ENCODE peak calls at places on chromosomes 4 and X, in six cellular contexts. C is heart left ventricle, G is aorta, W is right lobe of liver, Q is GM23338, J is HL-60. X is an unnamed sample.

GRCh38 chr4:47488706-47489105 is 3.6 kb downstream of the ATP10D start:
- DNase-seq in C (no peak), G (no peak), W (no peak), Q (no peak), J (no peak), X (no peak)

GRCh38 chr4:69485130-69485529 is 10.6 kb downstream of the UGT2B4 start:
- DNase-seq in C (no peak), G (no peak), W (no peak), Q (no peak), J (no peak), X (no peak)

GRCh38 chrX:147226801-147227200 is 412.3 kb upstream of the CXorf51A start:
- DNase-seq in C (no peak), G (no peak), W (no peak), Q (no peak), J (no peak), X (no peak)

GRCh38 chr4:146255874-146256273 is 41.5 kb downstream of the REELD1 start:
- DNase-seq in C (no peak), G (no peak), W (no peak), Q (no peak), J (no peak), X (no peak)

GRCh38 chrX:40245411-40246140 is 147.8 kb upstream of the BCOR start:
- DNase-seq in C (no peak), G (no peak), W (no peak), Q (no peak), J (no peak), X (no peak)

GRCh38 chr4:101615652-101616051 is 174.9 kb upstream of the BANK1 start:
- DNase-seq in C (no peak), G (no peak), W (no peak), Q (no peak), J (no peak), X (no peak)

GRCh38 chr4:45621926-45622325 is 501.9 kb downstream of the GABRG1 start:
- DNase-seq in C (no peak), G (no peak), W (no peak), Q (no peak), J (no peak), X (no peak)

GRCh38 chr4:169621754-169622481 is 1.5 kb downstream of the CLCN3 start:
- DNase-seq in C (no peak), G (no peak), W (no peak), Q (no peak), J (peak), X (no peak)

GRCh38 chr4:172985552-172985951 is 183.1 kb upstream of the GALNT7 start:
- DNase-seq in C (no peak), G (no peak), W (no peak), Q (no peak), J (no peak), X (no peak)

GRCh38 chr4:52712991-52713275 is 38.3 kb downstream of the ERVMER34-1 start:
- DNase-seq in C (no peak), G (no peak), W (no peak), Q (no peak), J (no peak), X (no peak)

GRCh38 chr4:74503580-74503979 is 58.6 kb downstream of the AREG start:
- DNase-seq in C (no peak), G (no peak), W (no peak), Q (no peak), J (no peak), X (no peak)

GRCh38 chrX:153651540-153652079 is 4.6 kb downstream of the DUSP9 start:
- DNase-seq in C (no peak), G (no peak), W (peak), Q (peak), J (peak), X (no peak)

GRCh38 chr4:109419679-109420078 is 13.9 kb upstream of the SEC24B start:
- DNase-seq in C (no peak), G (no peak), W (no peak), Q (peak), J (no peak), X (no peak)

GRCh38 chr4:7655549-7656243 is 221.0 kb upstream of the PSAPL1 start:
- DNase-seq in C (no peak), G (peak), W (peak), Q (no peak), J (no peak), X (peak)

GRCh38 chr4:7715251-7716014 is 224.2 kb downstream of the AFAP1 start:
- DNase-seq in C (no peak), G (no peak), W (no peak), Q (no peak), J (no peak), X (no peak)

GRCh38 chr4:171203425-171203824 is 609.8 kb upstream of the GALNTL6 start:
- DNase-seq in C (no peak), G (no peak), W (no peak), Q (no peak), J (no peak), X (no peak)

GRCh38 chrX:14073561-14073960 is 43.9 kb upstream of the GEMIN8 start:
- DNase-seq in C (no peak), G (no peak), W (no peak), Q (no peak), J (no peak), X (no peak)

GRCh38 chrX:31266172-31267076 is 194.6 kb upstream of the FTHL17 start:
- DNase-seq in C (peak), G (peak), W (peak), Q (peak), J (no peak), X (peak)

GRCh38 chrX:10158279-10158939 is 1.6 kb downstream of the CLCN4 start:
- DNase-seq in C (peak), G (peak), W (no peak), Q (peak), J (no peak), X (no peak)

GRCh38 chr4:85495621-85496020 is 20.7 kb downstream of the ARHGAP24 start:
- DNase-seq in C (no peak), G (no peak), W (no peak), Q (no peak), J (no peak), X (no peak)

GRCh38 chr4:85498068-85498733 is 23.3 kb downstream of the ARHGAP24 start:
- DNase-seq in C (peak), G (no peak), W (peak), Q (no peak), J (peak), X (peak)

GRCh38 chr4:85496146-85496849 is 21.3 kb downstream of the ARHGAP24 start:
- DNase-seq in C (no peak), G (no peak), W (no peak), Q (no peak), J (no peak), X (no peak)

GRCh38 chr4:85499573-85499972 is 24.6 kb downstream of the ARHGAP24 start:
- DNase-seq in C (no peak), G (no peak), W (no peak), Q (no peak), J (no peak), X (no peak)

DNA sequence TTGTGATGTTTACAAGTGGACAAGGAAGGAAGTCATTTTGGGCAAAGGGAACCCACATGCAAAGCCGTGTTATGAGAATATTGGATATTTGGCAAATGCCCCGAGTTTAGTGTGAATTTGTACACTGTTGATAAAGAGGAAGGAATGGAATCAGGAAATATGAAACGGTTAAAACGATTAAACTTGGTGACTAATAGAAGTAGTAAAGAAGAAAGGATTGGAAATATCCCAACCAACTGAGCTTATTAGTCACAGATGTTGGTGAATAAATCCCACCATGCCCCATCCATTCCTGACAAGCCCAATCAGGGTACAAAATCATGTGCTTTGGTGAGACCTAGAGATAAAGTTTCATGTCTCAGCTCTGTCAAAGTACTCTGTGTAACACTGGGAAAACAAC is 22.0 kb downstream of the ARHGAP24 start:
- DNase-seq in C (no peak), G (no peak), W (no peak), Q (no peak), J (no peak), X (no peak)
- H3K27ac ChIP-seq in C (no peak), G (no peak), W (no peak), Q (no peak), J (no peak), X (no peak)

GRCh38 chrX:97622111-97622510 is 738.4 kb downstream of the RPA4 start:
- DNase-seq in C (no peak), G (no peak), W (no peak), Q (no peak), J (no peak), X (no peak)

DNA sequence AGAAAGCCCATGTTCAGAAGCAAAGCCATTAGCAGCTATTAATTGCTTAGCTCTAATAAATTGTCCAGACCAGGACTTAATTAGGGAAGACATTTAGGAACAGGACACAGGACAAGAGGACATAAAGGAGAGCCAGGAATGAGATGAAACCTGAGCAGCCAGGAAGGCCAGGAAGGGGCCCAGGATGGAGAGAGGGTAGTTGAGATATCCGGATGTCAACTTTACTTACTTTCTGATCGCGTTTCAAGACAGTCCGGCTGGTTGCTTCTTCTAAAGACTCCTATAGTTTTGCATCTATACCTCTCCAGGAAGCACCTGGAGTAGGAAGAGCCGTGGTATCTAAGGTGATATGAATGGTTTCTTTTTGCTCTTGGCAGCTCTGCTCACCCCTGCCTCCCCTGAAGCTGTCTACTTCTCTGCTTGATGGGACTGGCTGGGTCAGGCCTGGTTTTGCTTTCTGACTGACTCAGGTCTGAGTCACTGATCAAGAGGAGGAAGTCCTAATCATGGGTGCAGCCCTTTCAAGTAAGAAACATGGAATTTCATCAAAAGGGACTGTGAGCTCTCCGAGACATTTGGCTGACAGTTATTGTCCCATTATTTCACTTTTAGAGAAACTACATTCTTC is 733.3 kb downstream of the RPA4 start:
- DNase-seq in C (no peak), G (no peak), W (no peak), Q (no peak), J (no peak), X (no peak)
- H3K4me3 ChIP-seq in C (no peak), G (no peak), W (no peak), Q (no peak), J (no peak), X (no peak)

GRCh38 chr4:40995850-40996249 is 218.5 kb downstream of the APBB2 start:
- DNase-seq in C (no peak), G (no peak), W (no peak), Q (no peak), J (no peak), X (no peak)
- H3K27ac ChIP-seq in C (no peak), G (no peak), W (no peak), Q (no peak), J (no peak), X (no peak)

GRCh38 chr4:148090503-148091476 is 351.4 kb downstream of the NR3C2 start:
- DNase-seq in C (no peak), G (no peak), W (no peak), Q (no peak), J (no peak), X (no peak)

GRCh38 chr4:148091896-148092295 is 350.3 kb downstream of the NR3C2 start:
- DNase-seq in C (no peak), G (no peak), W (no peak), Q (no peak), J (no peak), X (no peak)

GRCh38 chr4:148089624-148090023 is 352.6 kb downstream of the NR3C2 start:
- DNase-seq in C (no peak), G (no peak), W (no peak), Q (no peak), J (no peak), X (no peak)

GRCh38 chr4:148092316-148093014 is 349.7 kb downstream of the NR3C2 start:
- DNase-seq in C (no peak), G (no peak), W (no peak), Q (no peak), J (no peak), X (no peak)

GRCh38 chr4:148090029-148090428 is 352.2 kb downstream of the NR3C2 start:
- DNase-seq in C (no peak), G (no peak), W (no peak), Q (no peak), J (no peak), X (no peak)
- H3K4me3 ChIP-seq in C (no peak), G (no peak), W (no peak), Q (no peak), J (no peak), X (no peak)

GRCh38 chr4:3198906-3199305 is 50.1 kb upstream of the MSANTD1 start:
- DNase-seq in C (no peak), G (peak), W (no peak), Q (no peak), J (no peak), X (no peak)
- H3K27ac ChIP-seq in C (no peak), G (no peak), W (no peak), Q (no peak), J (no peak), X (no peak)

DNA sequence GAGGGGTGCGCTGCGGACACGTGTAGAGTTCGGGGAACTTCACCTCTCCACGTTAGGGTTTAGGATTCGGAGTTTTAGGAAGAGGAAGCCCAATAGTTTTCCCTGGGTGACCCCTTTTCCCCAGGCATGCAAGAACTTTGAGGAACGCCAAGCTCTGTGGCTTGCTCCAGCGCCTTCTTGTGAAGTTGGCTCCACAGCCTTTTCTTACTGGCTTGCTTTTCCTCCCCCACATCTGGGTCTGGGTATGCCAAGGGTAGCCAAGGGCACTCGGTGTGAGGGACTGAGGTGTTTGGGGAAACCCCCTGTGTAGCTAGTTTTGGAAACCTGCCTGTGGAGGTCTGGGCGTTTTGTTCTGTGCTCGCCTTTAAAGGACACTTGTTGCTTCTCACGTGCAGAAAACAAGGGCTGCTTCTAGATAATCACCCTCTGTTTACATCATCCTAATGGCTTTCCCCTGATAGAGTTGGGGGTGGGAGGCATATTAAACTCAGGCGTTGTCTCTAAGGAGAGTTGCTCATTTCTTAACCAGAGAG is 746 bp downstream of the EDNRA start:
- DNase-seq in C (no peak), G (no peak), W (no peak), Q (peak), J (no peak), X (no peak)
- H3K4me3 ChIP-seq in C (peak), G (peak), W (peak), Q (peak), J (no peak), X (peak)

GRCh38 chr4:3389186-3389878 is 52.4 kb upstream of the HGFAC start:
- DNase-seq in C (no peak), G (peak), W (no peak), Q (no peak), J (peak), X (peak)
- H3K27ac ChIP-seq in C (peak), G (no peak), W (peak), Q (no peak), J (peak), X (peak)

GRCh38 chrX:357693-358471 is 28.8 kb downstream of the PPP2R3B start:
- DNase-seq in C (no peak), G (peak), W (peak), Q (no peak), J (no peak), X (peak)
- H3K4me3 ChIP-seq in C (no peak), G (no peak), W (no peak), Q (no peak), J (no peak), X (no peak)

GRCh38 chr4:153589703-153590595 is 94.1 kb upstream of the TLR2 start:
- DNase-seq in C (no peak), G (no peak), W (no peak), Q (no peak), J (no peak), X (no peak)

GRCh38 chr4:153591441-153591840 is 92.6 kb upstream of the TLR2 start:
- DNase-seq in C (no peak), G (no peak), W (no peak), Q (no peak), J (no peak), X (no peak)

GRCh38 chr4:153594208-153594607 is 89.9 kb upstream of the TLR2 start:
- DNase-seq in C (peak), G (no peak), W (no peak), Q (no peak), J (no peak), X (no peak)

GRCh38 chr4:153593166-153593565 is 90.9 kb upstream of the TLR2 start:
- DNase-seq in C (no peak), G (no peak), W (no peak), Q (peak), J (no peak), X (no peak)

GRCh38 chr4:153592090-153592489 is 92.0 kb upstream of the TLR2 start:
- DNase-seq in C (no peak), G (no peak), W (no peak), Q (no peak), J (no peak), X (no peak)
- H3K27ac ChIP-seq in C (no peak), G (peak), W (no peak), Q (no peak), J (no peak), X (no peak)

GRCh38 chrX:25144043-25144940 is 128.5 kb upstream of the ARX start:
- DNase-seq in C (peak), G (peak), W (no peak), Q (peak), J (peak), X (peak)
- H3K4me3 ChIP-seq in C (no peak), G (peak), W (no peak), Q (peak), J (no peak), X (no peak)